ENCODE peak calls at places on chromosome 3, in six cellular contexts. U is IMR-90, M is neuronal stem cell, K is mesenchymal stem cell, L is H9, J is H1. P is an unnamed sample.

GRCh38 chr3:12229144-12229871 is 59.6 kb upstream of the PPARG start:
- DNase-seq in U (no peak), M (no peak), K (no peak), L (no peak), J (no peak), P (no peak)

GRCh38 chr3:21670386-21670785 is 80.6 kb downstream of the ZNF385D start:
- DNase-seq in U (no peak), M (no peak), K (no peak), L (no peak), J (no peak), P (no peak)

GRCh38 chr3:140091143-140091542 is 156.2 kb downstream of the CLSTN2 start:
- DNase-seq in U (no peak), M (no peak), K (no peak), L (no peak), J (no peak), P (no peak)

GRCh38 chr3:8020459-8020858 is 481.2 kb upstream of the LMCD1 start:
- DNase-seq in U (no peak), M (no peak), K (no peak), L (no peak), J (no peak), P (no peak)

GRCh38 chr3:23444386-23444785 is 241.3 kb downstream of the UBE2E2 start:
- DNase-seq in U (no peak), M (no peak), K (no peak), L (no peak), J (no peak), P (no peak)

GRCh38 chr3:127052121-127052561 is 69.2 kb downstream of the PLXNA1 start:
- DNase-seq in U (no peak), M (no peak), K (no peak), L (no peak), J (no peak), P (no peak)

GRCh38 chr3:37991109-37991508 is 523 bp downstream of the VILL start:
- DNase-seq in U (no peak), M (no peak), K (no peak), L (no peak), J (peak; percentile 53), P (no peak)

GRCh38 chr3:108818404-108818803 is 4.2 kb upstream of the TRAT1 start:
- DNase-seq in U (peak; percentile 10), M (peak; percentile 11), K (peak; percentile 3), L (peak; percentile 70), J (no peak), P (peak; percentile 83)

GRCh38 chr3:178203650-178204049 is 332.6 kb upstream of the KCNMB2 start:
- DNase-seq in U (peak; percentile 47), M (no peak), K (peak; percentile 26), L (no peak), J (no peak), P (no peak)

GRCh38 chr3:60514866-60515265 is 736.4 kb downstream of the FHIT start:
- DNase-seq in U (no peak), M (no peak), K (no peak), L (no peak), J (no peak), P (peak; percentile 9)

GRCh38 chr3:172915911-172916514 is 165.5 kb downstream of the ECT2 start:
- DNase-seq in U (no peak), M (no peak), K (no peak), L (no peak), J (no peak), P (no peak)

GRCh38 chr3:131704084-131704483 is 201.3 kb upstream of the MRPL3 start:
- DNase-seq in U (no peak), M (no peak), K (no peak), L (no peak), J (no peak), P (peak; percentile 87)

GRCh38 chr3:128784228-128784627 is 58.2 kb downstream of the RAB7A start:
- DNase-seq in U (no peak), M (peak; percentile 26), K (no peak), L (peak; percentile 83), J (peak; percentile 83), P (peak; percentile 81)

GRCh38 chr3:190077646-190078045 is 43.1 kb downstream of the P3H2 start:
- DNase-seq in U (no peak), M (no peak), K (no peak), L (no peak), J (no peak), P (no peak)

GRCh38 chr3:97815149-97815917 is 6.5 kb upstream of the CRYBG3 start:
- DNase-seq in U (peak; percentile 33), M (no peak), K (no peak), L (no peak), J (no peak), P (no peak)

GRCh38 chr3:197430961-197431910 is 124.5 kb downstream of the BDH1 start:
- DNase-seq in U (peak; percentile 73), M (no peak), K (peak; percentile 67), L (no peak), J (no peak), P (no peak)

GRCh38 chr3:31305324-31305723 is 227.4 kb upstream of the STT3B start:
- DNase-seq in U (no peak), M (no peak), K (no peak), L (no peak), J (no peak), P (no peak)
- H2BK15ac ChIP-seq in U (no peak overlapping the region), M (no peak overlapping the region), K (no peak overlapping the region), L (no peak overlapping the region), J (no peak overlapping the region), P (no peak overlapping the region)

GRCh38 chr3:43728947-43729346 is 38.2 kb downstream of the ABHD5 start:
- DNase-seq in U (no peak), M (no peak), K (no peak), L (no peak), J (no peak), P (no peak)

GRCh38 chr3:43728476-43728875 is 37.7 kb downstream of the ABHD5 start:
- DNase-seq in U (no peak), M (no peak), K (no peak), L (no peak), J (no peak), P (peak; percentile 45)

GRCh38 chr3:43729707-43730399 is 39.1 kb downstream of the ABHD5 start:
- DNase-seq in U (no peak), M (no peak), K (no peak), L (no peak), J (no peak), P (no peak)

GRCh38 chr3:43726511-43726910 is 35.8 kb downstream of the ABHD5 start:
- DNase-seq in U (peak; percentile 68), M (no peak), K (no peak), L (no peak), J (no peak), P (no peak)

DNA sequence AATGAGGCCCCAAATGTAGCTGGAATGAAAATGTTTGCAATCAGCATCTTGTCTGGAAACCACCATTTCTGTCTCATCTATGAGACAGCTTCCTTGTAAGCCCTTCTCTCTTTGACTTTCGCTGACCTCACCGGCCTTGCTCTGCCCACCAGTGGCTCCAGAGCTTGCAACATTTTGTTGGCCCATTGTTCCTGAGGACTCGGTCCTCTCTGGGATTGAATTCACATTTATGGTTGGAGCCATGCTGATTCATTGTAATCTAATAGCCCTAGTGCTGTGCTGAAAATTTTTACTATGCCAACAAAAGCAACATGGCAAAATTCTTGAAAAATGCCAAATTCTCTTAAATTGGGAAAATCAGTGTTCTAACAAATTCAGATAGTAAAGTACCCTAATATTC is 37.2 kb downstream of the ABHD5 start:
- DNase-seq in U (peak; percentile 53), M (no peak), K (no peak), L (no peak), J (no peak), P (no peak)
- H4K8ac ChIP-seq in U (no peak overlapping the region), M (no peak overlapping the region), K (no peak overlapping the region), L (no peak overlapping the region), J (no peak overlapping the region), P (no peak overlapping the region)

DNA sequence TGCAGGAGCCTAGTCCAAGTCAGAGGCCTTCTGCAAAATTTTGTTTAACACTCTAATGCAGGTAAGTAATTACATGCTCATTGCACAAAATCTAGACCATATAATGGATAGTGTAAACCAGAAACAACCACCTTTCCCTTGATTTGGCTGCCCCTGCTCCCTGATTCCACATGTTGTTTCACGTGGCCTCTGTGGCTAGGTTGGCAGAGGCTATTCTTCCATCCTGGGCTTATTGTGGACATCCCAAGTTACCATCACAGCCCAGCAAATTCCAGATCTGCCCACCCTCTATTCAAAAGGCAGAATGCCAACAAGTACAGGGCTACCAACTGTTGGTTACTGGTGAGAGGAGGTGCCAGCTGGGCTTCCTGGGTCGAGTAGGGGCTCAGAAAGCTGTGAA is 794.5 kb upstream of the GRM7 start:
- DNase-seq in U (no peak), M (no peak), K (no peak), L (no peak), J (no peak), P (no peak)
- H2BK5ac ChIP-seq in U (no peak overlapping the region), M (no peak overlapping the region), K (no peak overlapping the region), L (no peak overlapping the region), J (no peak overlapping the region), P (peak overlapping the region; percentile 4)

GRCh38 chr3:149473314-149473990 is 1.0 kb upstream of the TM4SF4 start:
- DNase-seq in U (peak; percentile 85), M (no peak), K (peak; percentile 57), L (no peak), J (no peak), P (no peak)

GRCh38 chr3:149475451-149476060 is 1.1 kb downstream of the TM4SF4 start:
- DNase-seq in U (peak; percentile 19), M (no peak), K (no peak), L (no peak), J (no peak), P (no peak)

GRCh38 chr3:149479621-149480325 is 5.3 kb downstream of the TM4SF4 start:
- DNase-seq in U (peak; percentile 31), M (no peak), K (no peak), L (no peak), J (no peak), P (peak; percentile 55)

GRCh38 chr3:149473991-149474819 is at the start of gene TM4SF4:
- DNase-seq in U (no peak), M (no peak), K (no peak), L (no peak), J (no peak), P (no peak)

DNA sequence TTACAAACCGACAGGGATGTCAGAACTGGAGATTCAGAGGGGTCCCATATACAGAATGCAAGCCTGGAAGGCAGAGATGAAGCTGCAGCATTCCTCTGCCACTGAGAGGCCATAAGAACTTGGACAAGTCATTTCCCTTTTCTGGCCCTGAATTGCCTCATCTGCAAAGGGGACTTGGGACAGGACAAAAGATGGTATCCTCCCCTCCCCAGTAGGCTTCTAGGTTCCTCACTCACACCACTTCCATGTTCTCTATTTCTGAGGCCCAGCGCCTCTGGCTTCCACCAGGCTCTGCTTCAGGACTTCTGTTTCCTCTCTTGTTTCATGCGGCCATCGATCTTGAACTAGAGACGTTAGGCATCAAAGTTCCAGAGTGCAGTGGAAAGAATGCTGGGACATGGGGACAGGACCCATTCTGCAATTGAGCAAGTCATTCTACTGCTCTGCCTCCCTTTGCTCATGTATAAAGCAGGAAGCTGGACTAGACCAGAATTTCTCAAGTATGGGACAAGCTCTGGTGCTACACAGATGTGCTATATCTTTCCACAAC is 1.7 kb downstream of the TM4SF4 start:
- DNase-seq in U (no peak), M (no peak), K (no peak), L (no peak), J (no peak), P (no peak)
- H2BK15ac ChIP-seq in U (peak overlapping the region; percentile 74), M (no peak overlapping the region), K (no peak overlapping the region), L (no peak overlapping the region), J (peak overlapping the region; percentile 31), P (no peak overlapping the region)